ENCODE peak calls at places on chromosomes 2 and 18, in five cellular contexts. One of them, this sample, is unnamed.

GRCh38 chr2:239132156-239132709 is 268.6 kb downstream of the HDAC4 start:
- DNase-seq in A549: no peak
- DNase-seq in right atrium auricular region: no peak
- DNase-seq in GM23248: no peak
- DNase-seq in right lobe of liver: no peak
- DNase-seq in this sample: no peak

GRCh38 chr2:229642371-229642770 is 72.0 kb downstream of the DNER start:
- DNase-seq in A549: no peak
- DNase-seq in right atrium auricular region: no peak
- DNase-seq in right lobe of liver: peak
- DNase-seq in GM23248: no peak
- DNase-seq in this sample: no peak

GRCh38 chr2:1156526-1156925 is 205.9 kb downstream of the SNTG2 start:
- DNase-seq in A549: no peak
- DNase-seq in right lobe of liver: no peak
- DNase-seq in right atrium auricular region: no peak
- DNase-seq in GM23248: no peak
- DNase-seq in this sample: no peak

GRCh38 chr2:231621051-231621879 is 28.6 kb downstream of the TEX44 start:
- DNase-seq in A549: no peak
- DNase-seq in GM23248: no peak
- DNase-seq in right lobe of liver: no peak
- DNase-seq in right atrium auricular region: no peak
- DNase-seq in this sample: peak

GRCh38 chr2:239014458-239014857 is 166.6 kb downstream of the TWIST2 start:
- DNase-seq in A549: no peak
- DNase-seq in right atrium auricular region: no peak
- DNase-seq in right lobe of liver: peak
- DNase-seq in GM23248: no peak
- DNase-seq in this sample: no peak

GRCh38 chr2:179592167-179592936 is 269.1 kb downstream of the ZNF385B start:
- DNase-seq in A549: no peak
- DNase-seq in GM23248: peak
- DNase-seq in right lobe of liver: no peak
- DNase-seq in right atrium auricular region: no peak
- DNase-seq in this sample: no peak

GRCh38 chr2:193581807-193582206 is 1387.1 kb upstream of the TMEFF2 start:
- DNase-seq in GM23248: no peak
- DNase-seq in right atrium auricular region: no peak
- DNase-seq in right lobe of liver: no peak
- DNase-seq in A549: no peak
- DNase-seq in this sample: no peak

GRCh38 chr2:127859712-127860085 is 1.7 kb upstream of the POLR2D start:
- DNase-seq in A549: no peak
- DNase-seq in GM23248: no peak
- DNase-seq in right atrium auricular region: no peak
- DNase-seq in right lobe of liver: peak
- DNase-seq in this sample: peak

GRCh38 chr2:218878941-218879761 is 1.5 kb upstream of the WNT10A start:
- DNase-seq in A549: no peak
- DNase-seq in GM23248: no peak
- DNase-seq in right lobe of liver: no peak
- DNase-seq in right atrium auricular region: no peak
- DNase-seq in this sample: no peak

GRCh38 chr18:50886914-50887313 is 8.0 kb downstream of the ME2 start:
- DNase-seq in A549: no peak
- DNase-seq in right atrium auricular region: no peak
- DNase-seq in right lobe of liver: no peak
- DNase-seq in GM23248: no peak
- DNase-seq in this sample: no peak

GRCh38 chr18:35080058-35080457 is 38.8 kb downstream of the MAPRE2 start:
- DNase-seq in right atrium auricular region: no peak
- DNase-seq in A549: no peak
- DNase-seq in right lobe of liver: no peak
- DNase-seq in GM23248: no peak
- DNase-seq in this sample: no peak

GRCh38 chr18:35086704-35087103 is 45.5 kb downstream of the MAPRE2 start:
- DNase-seq in GM23248: no peak
- DNase-seq in right lobe of liver: no peak
- DNase-seq in right atrium auricular region: no peak
- DNase-seq in A549: no peak
- DNase-seq in this sample: no peak

GRCh38 chr18:35085450-35086032 is 44.3 kb downstream of the MAPRE2 start:
- DNase-seq in right atrium auricular region: no peak
- DNase-seq in GM23248: no peak
- DNase-seq in right lobe of liver: no peak
- DNase-seq in A549: no peak
- DNase-seq in this sample: no peak

GRCh38 chr18:35084494-35085449 is 43.6 kb downstream of the MAPRE2 start:
- DNase-seq in right atrium auricular region: no peak
- DNase-seq in right lobe of liver: peak
- DNase-seq in A549: no peak
- DNase-seq in GM23248: no peak
- DNase-seq in this sample: no peak

DNA sequence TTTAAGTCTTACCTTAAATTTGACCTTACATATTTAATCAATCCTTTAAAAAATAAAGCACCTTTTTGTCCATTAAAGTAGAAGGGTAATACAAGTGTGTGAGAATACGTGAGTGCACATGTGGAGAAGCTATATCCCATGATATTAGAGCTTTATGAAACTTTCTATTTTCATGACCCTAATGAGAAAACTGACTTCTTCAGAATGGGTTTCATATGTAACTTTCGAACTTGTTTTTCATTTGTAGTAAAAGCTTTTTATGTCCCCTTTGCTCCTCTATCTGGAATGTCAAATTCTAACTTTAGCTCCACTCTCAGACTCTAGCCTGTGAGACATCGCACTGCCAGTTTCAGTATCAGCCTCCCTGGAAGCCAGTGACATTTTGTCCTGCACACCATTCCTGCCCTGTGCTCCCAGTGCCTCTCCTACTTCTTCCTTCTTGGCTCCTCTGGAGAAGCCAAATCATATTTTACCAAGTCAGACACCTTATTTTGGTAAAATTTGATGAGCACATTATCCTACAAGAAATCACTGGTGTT is 42.0 kb downstream of the MAPRE2 start:
- DNase-seq in GM23248: no peak
- DNase-seq in right atrium auricular region: no peak
- DNase-seq in right lobe of liver: no peak
- DNase-seq in A549: no peak
- DNase-seq in this sample: no peak
- H3K4me3 ChIP-seq in GM23248: no peak
- H3K4me3 ChIP-seq in right atrium auricular region: no peak
- H3K4me3 ChIP-seq in right lobe of liver: no peak
- H3K4me3 ChIP-seq in A549: no peak
- H3K4me3 ChIP-seq in this sample: no peak

GRCh38 chr2:216082805-216083204 is 1.1 kb downstream of the TMEM169 start:
- DNase-seq in right atrium auricular region: no peak
- DNase-seq in A549: peak
- DNase-seq in right lobe of liver: no peak
- DNase-seq in GM23248: no peak
- DNase-seq in this sample: no peak

GRCh38 chr2:216082388-216082733 is 642 bp downstream of the TMEM169 start:
- DNase-seq in A549: no peak
- DNase-seq in GM23248: no peak
- DNase-seq in right atrium auricular region: no peak
- DNase-seq in right lobe of liver: no peak
- DNase-seq in this sample: no peak

GRCh38 chr2:216081012-216081411 is 597 bp downstream of the PECR start:
- DNase-seq in right lobe of liver: no peak
- DNase-seq in A549: no peak
- DNase-seq in right atrium auricular region: no peak
- DNase-seq in GM23248: no peak
- DNase-seq in this sample: no peak

GRCh38 chr2:216081487-216082387 is at the start of the genes PECR and TMEM169:
- DNase-seq in GM23248: peak
- DNase-seq in right atrium auricular region: peak
- DNase-seq in A549: peak
- DNase-seq in right lobe of liver: peak
- DNase-seq in this sample: peak

DNA sequence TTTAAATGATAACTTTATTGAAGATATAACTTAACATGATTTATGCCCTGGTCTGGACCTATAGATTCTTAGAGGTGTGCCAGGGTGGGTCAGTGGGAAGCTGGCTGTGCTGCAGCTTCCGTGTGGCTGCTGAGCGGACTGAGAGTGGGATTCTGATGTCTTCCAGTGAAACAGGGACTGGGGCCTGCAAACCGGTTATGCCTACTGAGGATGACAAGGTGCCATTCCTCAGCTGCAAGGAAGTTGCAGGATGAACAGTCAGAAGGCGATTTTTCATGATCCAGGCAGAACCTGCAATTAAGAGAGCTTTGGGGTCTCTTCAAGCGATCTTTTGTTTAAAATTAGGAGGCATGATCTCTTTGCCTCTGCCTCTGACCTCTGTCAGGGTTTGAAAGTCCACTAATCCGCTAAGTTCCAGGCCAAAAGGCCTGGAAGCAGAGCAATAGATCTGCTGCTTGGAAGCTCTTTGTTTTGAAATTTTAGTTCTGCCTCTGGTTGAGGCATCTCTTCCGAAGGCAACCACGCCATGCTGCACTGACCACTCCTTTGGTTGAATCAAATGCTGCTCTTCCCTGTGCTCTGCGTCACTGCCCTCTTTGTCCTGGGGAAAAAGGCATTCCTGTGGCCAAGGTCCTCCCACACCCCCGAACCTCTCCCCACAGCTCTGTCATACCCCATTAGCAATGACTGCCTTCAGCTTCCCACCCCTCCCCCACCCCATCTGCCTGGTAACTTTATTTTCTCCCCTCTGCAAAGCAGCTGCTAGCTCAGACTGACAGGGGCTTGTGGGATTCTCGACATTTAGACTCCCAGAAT is 2.0 kb downstream of the TMEM169 start:
- DNase-seq in right lobe of liver: no peak
- DNase-seq in right atrium auricular region: no peak
- DNase-seq in GM23248: peak
- DNase-seq in A549: no peak
- DNase-seq in this sample: no peak
- H3K4me3 ChIP-seq in right lobe of liver: no peak
- H3K4me3 ChIP-seq in right atrium auricular region: no peak
- H3K4me3 ChIP-seq in GM23248: no peak
- H3K4me3 ChIP-seq in A549: no peak
- H3K4me3 ChIP-seq in this sample: no peak

DNA sequence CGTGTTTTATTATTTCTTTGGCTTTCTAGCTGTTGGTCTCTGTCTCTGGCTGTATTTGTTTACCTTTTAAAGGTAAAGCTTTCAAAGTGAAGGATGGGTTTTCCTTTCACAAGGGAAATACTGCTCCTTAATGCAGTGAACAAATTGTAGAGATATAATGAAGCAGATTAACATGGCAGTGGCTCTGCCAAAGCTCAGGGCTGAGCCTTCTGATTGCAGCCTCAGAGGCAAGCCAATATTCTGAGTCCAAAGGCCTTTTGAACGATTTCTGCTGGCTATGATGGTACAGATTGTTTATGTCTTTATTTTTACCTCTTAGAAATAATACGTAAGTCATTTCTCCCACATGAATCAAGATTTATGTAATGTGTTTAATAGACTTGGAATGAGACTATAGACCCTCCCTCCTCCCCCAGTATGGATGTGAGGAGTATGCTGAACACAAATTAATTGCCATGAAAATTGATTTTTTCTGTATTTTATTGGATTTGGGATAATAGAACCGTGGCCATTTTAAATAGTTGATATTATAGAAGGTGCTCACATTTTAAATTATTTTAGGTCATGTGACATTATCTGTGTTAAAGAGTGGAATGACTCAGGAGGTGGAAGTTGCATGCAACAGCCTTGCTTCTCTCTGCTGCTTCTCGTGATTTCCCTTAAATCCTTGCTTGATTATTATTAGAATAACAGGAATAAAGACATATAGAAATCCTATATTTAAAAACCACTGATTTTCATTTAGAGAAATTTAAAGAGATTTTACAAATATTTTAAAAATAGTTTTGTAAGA is 808 bp downstream of the SCN2A start:
- DNase-seq in right lobe of liver: no peak
- DNase-seq in right atrium auricular region: no peak
- DNase-seq in A549: no peak
- DNase-seq in GM23248: no peak
- DNase-seq in this sample: no peak
- H3K4me3 ChIP-seq in right lobe of liver: no peak
- H3K4me3 ChIP-seq in right atrium auricular region: no peak
- H3K4me3 ChIP-seq in A549: no peak
- H3K4me3 ChIP-seq in GM23248: no peak
- H3K4me3 ChIP-seq in this sample: no peak

DNA sequence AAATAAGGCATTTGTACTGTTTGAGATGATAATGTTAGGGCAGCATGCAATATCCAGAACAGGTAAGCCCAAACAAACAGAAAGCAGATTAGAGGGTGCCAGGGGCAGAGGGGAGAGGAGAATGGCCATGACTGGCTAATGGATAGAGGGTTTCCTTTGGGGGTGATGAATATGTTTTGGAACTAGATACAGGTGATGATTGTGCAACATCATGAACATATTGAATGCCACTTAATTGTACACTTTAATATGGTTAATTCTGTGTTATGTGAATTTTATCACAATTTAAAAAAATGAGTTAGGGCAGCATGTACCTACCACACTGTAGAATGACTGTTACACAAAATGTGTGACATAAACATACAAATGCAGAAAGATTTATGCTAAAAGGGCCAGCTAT is 255.5 kb upstream of the FN1 start:
- DNase-seq in right atrium auricular region: no peak
- DNase-seq in A549: no peak
- DNase-seq in GM23248: no peak
- DNase-seq in right lobe of liver: no peak
- DNase-seq in this sample: no peak
- H3K4me3 ChIP-seq in right atrium auricular region: no peak
- H3K4me3 ChIP-seq in A549: no peak
- H3K4me3 ChIP-seq in GM23248: no peak
- H3K4me3 ChIP-seq in right lobe of liver: no peak
- H3K4me3 ChIP-seq in this sample: no peak